ENCODE peak calls at places on chromosome 15, in six cellular contexts. V, N, X, U, E and D are unnamed samples.

GRCh38 chr15:50247819-50248650 is 17.5 kb downstream of the HDC start:
- DNase-seq in V (peak), N (no peak), X (peak), U (no peak), E (peak), D (peak)

GRCh38 chr15:43294091-43294706 is 27.5 kb upstream of the TGM5 start:
- DNase-seq in V (no peak), N (no peak), X (no peak), U (no peak), E (no peak), D (no peak)

GRCh38 chr15:72341361-72341760 is 21.4 kb upstream of the CELF6 start:
- DNase-seq in V (no peak), N (no peak), X (no peak), U (peak), E (no peak), D (no peak)

GRCh38 chr15:75713338-75713895 is 769 bp upstream of the CSPG4 start:
- DNase-seq in V (no peak), N (no peak), X (no peak), U (peak), E (no peak), D (no peak)

GRCh38 chr15:31341501-31342195 is 15.0 kb downstream of the KLF13 start:
- DNase-seq in V (no peak), N (no peak), X (no peak), U (no peak), E (no peak), D (no peak)

GRCh38 chr15:26070095-26070532 is 207.0 kb upstream of the ATP10A start:
- DNase-seq in V (no peak), N (no peak), X (no peak), U (no peak), E (no peak), D (no peak)

GRCh38 chr15:23642413-23643044 is 5.1 kb downstream of the MAGEL2 start:
- DNase-seq in V (peak), N (no peak), X (peak), U (peak), E (peak), D (peak)

GRCh38 chr15:79644091-79644490 is 212.0 kb downstream of the MINAR1 start:
- DNase-seq in V (peak), N (no peak), X (no peak), U (peak), E (no peak), D (no peak)

GRCh38 chr15:71195242-71195641 is 80.0 kb downstream of the THSD4 start:
- DNase-seq in V (no peak), N (no peak), X (no peak), U (peak), E (no peak), D (no peak)

GRCh38 chr15:95644476-95644875 is 686.0 kb upstream of the NR2F2 start:
- DNase-seq in V (no peak), N (no peak), X (no peak), U (peak), E (no peak), D (no peak)

GRCh38 chr15:64877435-64877834 is 34.3 kb upstream of the ANKDD1A start:
- DNase-seq in V (no peak), N (no peak), X (no peak), U (peak), E (peak), D (peak)

GRCh38 chr15:78682013-78682651 is 41.1 kb upstream of the CHRNB4 start:
- DNase-seq in V (no peak), N (no peak), X (no peak), U (no peak), E (no peak), D (no peak)

GRCh38 chr15:78685157-78685830 is 44.3 kb upstream of the CHRNB4 start:
- DNase-seq in V (no peak), N (no peak), X (no peak), U (no peak), E (no peak), D (no peak)